ENCODE peak calls at places on chromosomes 11 and 22, in seven cellular contexts. One of them, this sample, is unnamed.

GRCh38 chr11:28673687-28674431 is 565.7 kb downstream of the METTL15 start:
- DNase-seq in astrocyte of the spinal cord: no peak
- DNase-seq in CD4-positive, alpha-beta T cell: no peak
- DNase-seq in stomach: no peak
- DNase-seq in WTC11: no peak
- DNase-seq in cardiac muscle cell: no peak
- DNase-seq in endothelial cell: no peak
- DNase-seq in this sample: peak

GRCh38 chr11:72224587-72225410 is at the start of gene INPPL1:
- DNase-seq in endothelial cell: peak
- DNase-seq in stomach: peak
- DNase-seq in CD4-positive, alpha-beta T cell: no peak
- DNase-seq in cardiac muscle cell: peak
- DNase-seq in WTC11: peak
- DNase-seq in astrocyte of the spinal cord: peak
- DNase-seq in this sample: peak

GRCh38 chr11:11430431-11430830 is 77.4 kb upstream of the CSNK2A3 start:
- DNase-seq in CD4-positive, alpha-beta T cell: no peak
- DNase-seq in stomach: no peak
- DNase-seq in WTC11: no peak
- DNase-seq in cardiac muscle cell: no peak
- DNase-seq in astrocyte of the spinal cord: no peak
- DNase-seq in endothelial cell: no peak
- DNase-seq in this sample: no peak

GRCh38 chr11:118628432-118628831 is 21.0 kb downstream of the PHLDB1 start:
- DNase-seq in astrocyte of the spinal cord: no peak
- DNase-seq in endothelial cell: no peak
- DNase-seq in stomach: no peak
- DNase-seq in WTC11: no peak
- DNase-seq in cardiac muscle cell: no peak
- DNase-seq in CD4-positive, alpha-beta T cell: no peak
- DNase-seq in this sample: no peak

GRCh38 chr11:123451183-123451907 is 21.3 kb downstream of the GRAMD1B start:
- DNase-seq in cardiac muscle cell: no peak
- DNase-seq in astrocyte of the spinal cord: no peak
- DNase-seq in CD4-positive, alpha-beta T cell: no peak
- DNase-seq in stomach: no peak
- DNase-seq in endothelial cell: no peak
- DNase-seq in WTC11: no peak
- DNase-seq in this sample: no peak

GRCh38 chr11:120272303-120272702 is 32.4 kb downstream of the POU2F3 start:
- DNase-seq in stomach: no peak
- DNase-seq in CD4-positive, alpha-beta T cell: no peak
- DNase-seq in astrocyte of the spinal cord: peak
- DNase-seq in WTC11: no peak
- DNase-seq in endothelial cell: no peak
- DNase-seq in cardiac muscle cell: no peak
- DNase-seq in this sample: no peak

GRCh38 chr11:2104524-2105440 is 34.4 kb downstream of the IGF2 start:
- DNase-seq in WTC11: no peak
- DNase-seq in astrocyte of the spinal cord: no peak
- DNase-seq in stomach: no peak
- DNase-seq in endothelial cell: no peak
- DNase-seq in cardiac muscle cell: no peak
- DNase-seq in CD4-positive, alpha-beta T cell: no peak
- DNase-seq in this sample: no peak

GRCh38 chr11:45180158-45180887 is 33.9 kb downstream of the PRDM11 start:
- DNase-seq in endothelial cell: peak
- DNase-seq in stomach: peak
- DNase-seq in astrocyte of the spinal cord: no peak
- DNase-seq in WTC11: peak
- DNase-seq in cardiac muscle cell: peak
- DNase-seq in CD4-positive, alpha-beta T cell: no peak
- DNase-seq in this sample: peak

GRCh38 chr11:104163100-104164027 is 583 bp downstream of the PDGFD start:
- DNase-seq in astrocyte of the spinal cord: peak
- DNase-seq in WTC11: peak
- DNase-seq in cardiac muscle cell: peak
- DNase-seq in endothelial cell: peak
- DNase-seq in CD4-positive, alpha-beta T cell: no peak
- DNase-seq in stomach: peak
- DNase-seq in this sample: peak

GRCh38 chr11:19866037-19866436 is 153.4 kb downstream of the NAV2 start:
- DNase-seq in endothelial cell: no peak
- DNase-seq in CD4-positive, alpha-beta T cell: no peak
- DNase-seq in stomach: no peak
- DNase-seq in cardiac muscle cell: no peak
- DNase-seq in WTC11: no peak
- DNase-seq in astrocyte of the spinal cord: no peak
- DNase-seq in this sample: no peak

GRCh38 chr11:108984021-108984420 is 319.2 kb downstream of the DDX10 start:
- DNase-seq in CD4-positive, alpha-beta T cell: no peak
- DNase-seq in WTC11: no peak
- DNase-seq in astrocyte of the spinal cord: no peak
- DNase-seq in endothelial cell: no peak
- DNase-seq in cardiac muscle cell: no peak
- DNase-seq in stomach: no peak
- DNase-seq in this sample: no peak

GRCh38 chr11:128719556-128719824 is 25.6 kb downstream of the FLI1 start:
- DNase-seq in endothelial cell: no peak
- DNase-seq in CD4-positive, alpha-beta T cell: no peak
- DNase-seq in stomach: no peak
- DNase-seq in WTC11: no peak
- DNase-seq in astrocyte of the spinal cord: no peak
- DNase-seq in cardiac muscle cell: no peak
- DNase-seq in this sample: no peak

GRCh38 chr22:28268845-28269244 is 349.8 kb upstream of the PITPNB start:
- DNase-seq in cardiac muscle cell: no peak
- DNase-seq in WTC11: no peak
- DNase-seq in astrocyte of the spinal cord: no peak
- DNase-seq in CD4-positive, alpha-beta T cell: no peak
- DNase-seq in stomach: no peak
- DNase-seq in endothelial cell: no peak
- DNase-seq in this sample: no peak

GRCh38 chr11:69199583-69200295 is 44.0 kb downstream of the SMIM38 start:
- DNase-seq in cardiac muscle cell: no peak
- DNase-seq in WTC11: no peak
- DNase-seq in CD4-positive, alpha-beta T cell: no peak
- DNase-seq in astrocyte of the spinal cord: no peak
- DNase-seq in stomach: no peak
- DNase-seq in endothelial cell: no peak
- DNase-seq in this sample: no peak

GRCh38 chr11:44033411-44033850 is 14.3 kb upstream of the ACCSL start:
- DNase-seq in astrocyte of the spinal cord: no peak
- DNase-seq in endothelial cell: no peak
- DNase-seq in CD4-positive, alpha-beta T cell: no peak
- DNase-seq in stomach: no peak
- DNase-seq in cardiac muscle cell: no peak
- DNase-seq in WTC11: no peak
- DNase-seq in this sample: no peak

GRCh38 chr11:10654211-10655150 is 39.1 kb downstream of the IRAG1 start:
- DNase-seq in CD4-positive, alpha-beta T cell: peak
- DNase-seq in WTC11: no peak
- DNase-seq in endothelial cell: peak
- DNase-seq in stomach: no peak
- DNase-seq in astrocyte of the spinal cord: peak
- DNase-seq in cardiac muscle cell: peak
- DNase-seq in this sample: peak

GRCh38 chr11:24437123-24437522 is 59.7 kb upstream of the LUZP2 start:
- DNase-seq in CD4-positive, alpha-beta T cell: no peak
- DNase-seq in astrocyte of the spinal cord: no peak
- DNase-seq in stomach: no peak
- DNase-seq in WTC11: no peak
- DNase-seq in cardiac muscle cell: no peak
- DNase-seq in endothelial cell: no peak
- DNase-seq in this sample: no peak
- TF ChIP-seq CTCF in CD4-positive, alpha-beta T cell: no peak
- TF ChIP-seq CTCF in astrocyte of the spinal cord: no peak
- TF ChIP-seq CTCF in stomach: no peak
- TF ChIP-seq CTCF in WTC11: no peak
- TF ChIP-seq CTCF in cardiac muscle cell: no peak
- TF ChIP-seq CTCF in endothelial cell: no peak
- TF ChIP-seq CTCF in this sample: no peak

DNA sequence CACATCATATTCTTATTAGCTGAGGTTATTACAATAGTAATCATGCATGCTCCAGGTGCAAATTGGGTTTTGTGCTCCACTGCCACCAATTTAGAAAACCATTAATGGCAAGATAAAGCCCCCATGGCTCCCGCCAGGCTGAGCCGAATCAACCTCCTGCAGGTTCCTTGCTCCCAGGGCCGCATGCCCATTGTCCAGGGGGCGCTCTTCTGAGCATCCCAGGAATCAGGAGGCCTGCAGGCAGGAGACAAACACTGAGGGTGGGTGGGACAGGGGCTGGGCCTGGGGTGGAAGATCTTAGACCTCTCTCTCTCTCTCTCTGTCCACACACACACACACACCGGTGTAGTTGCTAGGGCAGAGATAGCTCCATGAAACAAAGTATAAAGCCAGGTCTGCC is 57.4 kb downstream of the BUD13 start:
- DNase-seq in astrocyte of the spinal cord: no peak
- DNase-seq in cardiac muscle cell: no peak
- DNase-seq in endothelial cell: no peak
- DNase-seq in stomach: no peak
- DNase-seq in WTC11: peak
- DNase-seq in CD4-positive, alpha-beta T cell: no peak
- DNase-seq in this sample: no peak
- TF ChIP-seq CTCF in astrocyte of the spinal cord: no peak
- TF ChIP-seq CTCF in cardiac muscle cell: no peak
- TF ChIP-seq CTCF in endothelial cell: no peak
- TF ChIP-seq CTCF in stomach: no peak
- TF ChIP-seq CTCF in WTC11: no peak
- TF ChIP-seq CTCF in CD4-positive, alpha-beta T cell: no peak
- TF ChIP-seq CTCF in this sample: no peak

GRCh38 chr11:4839851-4840549 is 9.0 kb downstream of the OR51S1 start:
- DNase-seq in astrocyte of the spinal cord: no peak
- DNase-seq in stomach: peak
- DNase-seq in CD4-positive, alpha-beta T cell: no peak
- DNase-seq in WTC11: no peak
- DNase-seq in cardiac muscle cell: no peak
- DNase-seq in endothelial cell: no peak
- DNase-seq in this sample: no peak
- TF ChIP-seq CTCF in astrocyte of the spinal cord: no peak
- TF ChIP-seq CTCF in stomach: no peak
- TF ChIP-seq CTCF in CD4-positive, alpha-beta T cell: no peak
- TF ChIP-seq CTCF in WTC11: no peak
- TF ChIP-seq CTCF in cardiac muscle cell: no peak
- TF ChIP-seq CTCF in endothelial cell: no peak
- TF ChIP-seq CTCF in this sample: no peak

DNA sequence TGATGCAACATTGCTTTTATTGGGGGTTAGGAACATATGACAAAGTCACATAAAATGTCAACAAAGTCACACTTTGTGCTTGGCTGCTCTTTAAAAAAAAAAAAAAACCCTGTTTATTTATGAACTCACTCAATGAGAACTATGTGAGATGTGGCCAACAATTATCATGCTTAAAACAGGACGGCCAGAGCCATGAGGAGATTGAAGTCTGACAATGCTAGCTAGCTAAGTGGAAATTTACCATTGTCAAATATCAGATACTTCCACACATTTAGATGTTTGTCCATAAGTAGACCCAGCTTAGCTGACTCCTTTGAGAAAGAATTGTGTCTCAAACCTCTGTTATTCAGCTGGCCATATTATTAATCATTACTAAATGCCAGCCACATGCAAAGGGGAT is 26.9 kb downstream of the BLID start:
- DNase-seq in endothelial cell: no peak
- DNase-seq in CD4-positive, alpha-beta T cell: no peak
- DNase-seq in astrocyte of the spinal cord: peak
- DNase-seq in stomach: no peak
- DNase-seq in WTC11: no peak
- DNase-seq in cardiac muscle cell: no peak
- DNase-seq in this sample: no peak
- TF ChIP-seq CTCF in endothelial cell: no peak
- TF ChIP-seq CTCF in CD4-positive, alpha-beta T cell: no peak
- TF ChIP-seq CTCF in astrocyte of the spinal cord: no peak
- TF ChIP-seq CTCF in stomach: no peak
- TF ChIP-seq CTCF in WTC11: no peak
- TF ChIP-seq CTCF in cardiac muscle cell: no peak
- TF ChIP-seq CTCF in this sample: no peak

GRCh38 chr11:113581713-113582112 is 106.5 kb upstream of the DRD2 start:
- DNase-seq in WTC11: no peak
- DNase-seq in endothelial cell: no peak
- DNase-seq in astrocyte of the spinal cord: no peak
- DNase-seq in CD4-positive, alpha-beta T cell: no peak
- DNase-seq in stomach: no peak
- DNase-seq in cardiac muscle cell: no peak
- DNase-seq in this sample: no peak

GRCh38 chr11:113591122-113591521 is 115.0 kb downstream of the TMPRSS5 start:
- DNase-seq in astrocyte of the spinal cord: no peak
- DNase-seq in cardiac muscle cell: peak
- DNase-seq in WTC11: no peak
- DNase-seq in stomach: no peak
- DNase-seq in CD4-positive, alpha-beta T cell: no peak
- DNase-seq in endothelial cell: no peak
- DNase-seq in this sample: no peak

GRCh38 chr11:113584371-113584770 is 109.2 kb upstream of the DRD2 start:
- DNase-seq in endothelial cell: no peak
- DNase-seq in CD4-positive, alpha-beta T cell: no peak
- DNase-seq in cardiac muscle cell: no peak
- DNase-seq in WTC11: no peak
- DNase-seq in stomach: no peak
- DNase-seq in astrocyte of the spinal cord: no peak
- DNase-seq in this sample: no peak

GRCh38 chr11:113587318-113587739 is 112.1 kb upstream of the DRD2 start:
- DNase-seq in endothelial cell: no peak
- DNase-seq in WTC11: no peak
- DNase-seq in astrocyte of the spinal cord: peak
- DNase-seq in stomach: no peak
- DNase-seq in CD4-positive, alpha-beta T cell: no peak
- DNase-seq in cardiac muscle cell: no peak
- DNase-seq in this sample: no peak
- TF ChIP-seq CTCF in endothelial cell: no peak
- TF ChIP-seq CTCF in WTC11: no peak
- TF ChIP-seq CTCF in astrocyte of the spinal cord: no peak
- TF ChIP-seq CTCF in stomach: no peak
- TF ChIP-seq CTCF in CD4-positive, alpha-beta T cell: no peak
- TF ChIP-seq CTCF in cardiac muscle cell: no peak
- TF ChIP-seq CTCF in this sample: no peak